ENCODE peak calls at places on chromosomes 1 and 21, in seven cellular contexts. L is CD8-positive, alpha-beta T cell; U is brain microvascular endothelial cell; C is OCI-LY7; F is cardiac muscle cell; V is MCF 10A; B is ovary. J is an unnamed sample.

GRCh38 chr1:75134939-75135828 is 996 bp downstream of the LHX8 start:
- DNase-seq in B (no peak), F (peak; percentile 11), C (no peak), U (no peak), V (no peak), L (no peak), J (no peak)

GRCh38 chr1:175792126-175792525 is 48.7 kb upstream of the TNR start:
- DNase-seq in L (no peak), U (no peak), B (no peak), C (no peak), F (no peak), V (no peak), J (no peak)

GRCh38 chr1:94599090-94599813 is 57.7 kb upstream of the F3 start:
- DNase-seq in V (peak; percentile 75), L (no peak), U (no peak), B (peak; percentile 73), F (peak; percentile 29), C (no peak), J (no peak)

GRCh38 chr1:201675143-201675542 is 136.2 kb downstream of the NAV1 start:
- DNase-seq in B (no peak), L (no peak), F (peak; percentile 52), U (no peak), V (no peak), C (no peak), J (no peak)

GRCh38 chr1:182299728-182300581 is 91.6 kb downstream of the GLUL start:
- DNase-seq in F (peak; percentile 73), B (peak; percentile 50), U (no peak), C (no peak), L (no peak), V (peak; percentile 47), J (no peak)

GRCh38 chr1:61568460-61569211 is 156.3 kb downstream of the TM2D1 start:
- DNase-seq in V (no peak), U (no peak), F (no peak), B (no peak), C (no peak), L (no peak), J (peak; percentile 59)

GRCh38 chr1:86551305-86551704 is 4.4 kb downstream of the CLCA4 start:
- DNase-seq in C (no peak), V (no peak), L (no peak), F (no peak), U (no peak), B (no peak), J (no peak)

GRCh38 chr1:46549697-46550681 is 1.5 kb downstream of the KNCN start:
- DNase-seq in L (peak; percentile 59), B (no peak), U (peak; percentile 75), V (no peak), C (peak; percentile 10), F (peak; percentile 67), J (no peak)

GRCh38 chr1:56557746-56558145 is 21.6 kb downstream of the PLPP3 start:
- DNase-seq in F (no peak), L (no peak), V (no peak), U (no peak), B (no peak), C (no peak), J (no peak)

GRCh38 chr21:33458861-33459260 is 20.9 kb downstream of the TMEM50B start:
- DNase-seq in V (no peak), B (no peak), U (no peak), C (no peak), L (no peak), F (no peak), J (no peak)

GRCh38 chr21:17903029-17903806 is 84.1 kb upstream of the C21orf91 start:
- DNase-seq in U (no peak), B (no peak), F (peak; percentile 60), L (no peak), V (peak; percentile 45), C (peak; percentile 74), J (peak; percentile 8)

GRCh38 chr1:34460193-34460592 is 283.5 kb downstream of the C1orf94 start:
- DNase-seq in U (no peak), L (no peak), F (peak; percentile 12), V (peak; percentile 59), C (peak; percentile 46), B (no peak), J (peak; percentile 50)

GRCh38 chr1:48853006-48853405 is 76.3 kb upstream of the BEND5 start:
- DNase-seq in U (peak; percentile 34), B (no peak), V (peak; percentile 95), L (no peak), C (no peak), F (peak; percentile 73), J (no peak)

GRCh38 chr1:85330711-85331290 is 54.4 kb upstream of the BCL10 start:
- DNase-seq in F (peak; percentile 96), C (no peak), L (no peak), B (no peak), U (peak; percentile 97), V (peak; percentile 78), J (no peak)

GRCh38 chr1:53145942-53146708 is 3.7 kb upstream of the SLC1A7 start:
- DNase-seq in L (no peak), V (peak; percentile 86), B (peak; percentile 82), F (peak; percentile 100), U (peak; percentile 99), C (no peak), J (no peak)

GRCh38 chr1:89382479-89382878 is 18.6 kb downstream of the GBP6 start:
- DNase-seq in F (no peak), V (no peak), U (no peak), B (no peak), C (no peak), L (no peak), J (no peak)

GRCh38 chr1:172948457-172948856 is 102.3 kb downstream of the TNFSF18 start:
- DNase-seq in F (peak; percentile 54), B (no peak), U (peak; percentile 92), V (peak; percentile 82), C (no peak), L (no peak), J (no peak)

GRCh38 chr21:45991606-45992301 is 10.2 kb downstream of the COL6A1 start:
- DNase-seq in B (peak; percentile 42), C (no peak), U (no peak), F (no peak), V (no peak), L (no peak), J (no peak)

GRCh38 chr1:30515746-30516504 is 207.5 kb downstream of the MATN1 start:
- DNase-seq in F (no peak), V (no peak), C (no peak), U (no peak), L (peak; percentile 17), B (peak; percentile 2), J (no peak)

GRCh38 chr1:22641906-22642636 is 1.4 kb upstream of the C1QC start:
- DNase-seq in F (peak; percentile 63), V (peak; percentile 61), U (peak; percentile 32), C (peak; percentile 64), B (peak; percentile 92), L (peak; percentile 79), J (no peak)

GRCh38 chr1:198674009-198674408 is 35.2 kb downstream of the PTPRC start:
- DNase-seq in L (no peak), V (no peak), U (no peak), F (no peak), C (no peak), B (no peak), J (no peak)

GRCh38 chr1:9481048-9481447 is 58.2 kb upstream of the SLC25A33 start:
- DNase-seq in V (peak; percentile 65), U (no peak), C (no peak), F (no peak), B (peak; percentile 53), L (no peak), J (no peak)

GRCh38 chr1:119878171-119878570 is 18.1 kb downstream of the ADAM30 start:
- DNase-seq in U (no peak), V (no peak), B (no peak), F (no peak), L (no peak), C (no peak), J (no peak)
- TF ChIP-seq CTCF in U (no peak), V (no peak), B (no peak), F (no peak), L (no peak), C (no peak), J (no peak)

DNA sequence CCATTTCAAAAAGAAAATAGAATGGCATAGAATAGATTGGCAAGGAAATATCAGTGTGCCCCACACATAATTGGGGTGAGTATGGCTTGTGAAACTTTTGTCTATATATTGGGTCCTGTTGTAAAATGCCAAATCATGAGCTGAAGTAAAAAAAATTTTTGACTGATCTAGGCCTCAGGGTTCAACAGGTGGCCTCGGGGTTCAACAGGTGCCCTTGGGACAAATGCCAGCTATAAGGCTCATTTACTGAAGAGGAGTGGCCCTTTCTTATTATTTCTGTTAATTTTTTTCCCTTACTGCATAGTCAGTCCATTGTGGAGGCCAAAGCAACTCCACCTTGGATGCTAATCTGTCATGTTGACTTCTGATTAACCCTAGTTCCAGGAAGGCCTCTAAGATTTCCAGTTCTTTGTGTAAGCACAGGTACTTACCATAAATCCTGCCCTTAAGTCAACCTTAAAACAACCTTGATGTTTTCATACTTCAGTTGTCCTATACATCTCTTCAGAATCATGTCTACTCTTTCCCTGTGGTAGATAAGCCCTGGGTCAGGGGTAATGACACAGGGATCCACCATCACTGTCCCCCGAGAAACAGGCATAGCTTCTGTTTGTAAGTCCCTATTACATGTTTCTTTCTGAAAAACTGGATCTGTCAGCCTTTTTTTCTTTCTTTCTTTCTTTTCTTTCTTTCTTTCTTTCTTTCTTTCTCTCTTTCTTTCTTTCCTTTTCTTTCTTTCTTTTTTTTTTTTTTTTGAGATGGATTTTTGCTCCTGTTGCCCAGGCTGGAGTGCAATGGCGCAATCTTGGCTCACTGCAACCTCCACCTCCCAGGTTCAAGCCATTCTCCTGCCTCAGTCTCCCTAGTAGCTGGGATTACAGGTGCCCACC is 16.6 kb upstream of the KDF1 start:
- DNase-seq in U (no peak), V (no peak), F (no peak), C (no peak), L (no peak), B (no peak), J (no peak)
- TF ChIP-seq CTCF in U (no peak), V (no peak), F (no peak), C (no peak), L (no peak), B (no peak), J (no peak)

DNA sequence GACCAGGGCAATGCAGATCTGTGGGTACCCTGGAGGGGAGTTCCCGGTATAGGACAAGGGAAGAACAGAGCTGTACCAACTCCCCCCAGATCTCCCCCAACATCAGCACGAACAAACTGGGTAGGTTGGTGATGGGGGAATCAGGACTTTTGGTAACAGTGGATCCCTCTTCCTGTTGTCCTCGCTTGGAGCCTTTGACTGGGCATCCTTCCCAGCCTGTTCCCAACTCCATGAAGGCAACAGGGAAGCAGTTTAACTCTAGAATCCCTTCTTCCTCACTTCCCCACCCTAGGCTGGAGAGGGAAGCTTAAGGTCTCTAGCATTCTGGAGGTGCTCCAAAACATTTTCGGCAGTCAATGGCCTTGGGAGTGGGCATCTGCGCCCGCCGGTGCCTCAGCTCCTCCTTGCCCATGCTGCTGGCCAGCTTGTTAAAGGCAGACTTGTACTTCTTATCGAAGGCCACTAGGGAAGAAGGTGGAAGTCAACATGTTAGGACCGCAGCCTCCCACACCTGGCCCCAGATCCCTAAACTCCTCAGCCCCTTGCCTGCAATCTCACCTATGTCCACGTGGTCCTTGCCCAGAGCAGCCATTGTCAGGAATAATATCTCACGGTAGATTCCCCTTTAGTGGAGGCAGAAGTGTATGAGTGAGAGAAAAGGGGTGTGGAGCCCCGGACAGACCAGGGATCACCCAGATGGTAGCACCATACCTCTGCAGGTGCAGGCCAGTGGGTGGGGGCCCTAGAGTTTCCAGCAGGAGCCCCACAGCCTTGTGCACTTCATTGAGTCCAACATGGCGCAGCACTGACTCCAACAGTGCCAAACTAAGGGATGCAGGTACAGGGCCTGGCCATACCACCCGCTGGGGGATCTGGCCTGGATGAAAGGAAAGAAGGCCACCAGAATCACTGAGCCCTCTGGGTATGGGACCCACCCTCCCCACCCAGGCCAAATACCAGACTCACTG is 7.5 kb upstream of the GATAD2B start:
- DNase-seq in F (no peak), B (peak; percentile 29), U (no peak), C (no peak), V (no peak), L (no peak), J (no peak)
- TF ChIP-seq CTCF in F (no peak), B (no peak), U (no peak), C (peak; percentile 14), V (no peak), L (no peak), J (no peak)

GRCh38 chr1:115536279-115536816 is 105.4 kb upstream of the VANGL1 start:
- DNase-seq in B (no peak), L (no peak), V (peak; percentile 8), F (no peak), U (no peak), C (no peak), J (no peak)
- TF ChIP-seq CTCF in B (no peak), L (no peak), V (no peak), F (no peak), U (no peak), C (no peak), J (no peak)